ENCODE peak calls at places on chromosomes 3 and 15, in four cellular contexts. V is cardiac muscle cell, Q is AG09319, R is thoracic aorta. Z is an unnamed sample.

GRCh38 chr3:174198199-174198598 is 660.9 kb upstream of the NAALADL2 start:
- DNase-seq in V (peak; percentile 6), Q (no peak), R (no peak), Z (no peak)

GRCh38 chr15:55789066-55789660 is 46.2 kb upstream of the PRTG start:
- DNase-seq in V (no peak), Q (no peak), R (no peak), Z (no peak)

GRCh38 chr3:120561251-120562045 is 34.7 kb upstream of the NDUFB4 start:
- DNase-seq in V (peak; percentile 83), Q (peak; percentile 31), R (no peak), Z (peak; percentile 63)

GRCh38 chr3:176872771-176873209 is 324.5 kb downstream of the TBL1XR1 start:
- DNase-seq in V (peak; percentile 72), Q (peak; percentile 12), R (no peak), Z (no peak)

GRCh38 chr3:29887450-29887849 is 606.6 kb downstream of the RBMS3 start:
- DNase-seq in V (no peak), Q (no peak), R (no peak), Z (no peak)

GRCh38 chr15:69475769-69476358 is 23.2 kb downstream of the RPLP1 start:
- DNase-seq in V (peak; percentile 82), Q (peak; percentile 35), R (peak; percentile 25), Z (peak; percentile 73)

GRCh38 chr15:45603881-45604280 is 16.7 kb downstream of the BLOC1S6 start:
- DNase-seq in V (no peak), Q (no peak), R (no peak), Z (no peak)

GRCh38 chr15:62658498-62658897 is 384.0 kb upstream of the TPM1 start:
- DNase-seq in V (no peak), Q (no peak), R (no peak), Z (no peak)

GRCh38 chr3:5520237-5520636 is 332.7 kb downstream of the EDEM1 start:
- DNase-seq in V (no peak), Q (no peak), R (no peak), Z (no peak)

GRCh38 chr3:169118666-169119370 is 544.7 kb downstream of the MECOM start:
- DNase-seq in V (no peak), Q (no peak), R (no peak), Z (no peak)

GRCh38 chr3:63656791-63657190 is 4.3 kb downstream of the SNTN start:
- DNase-seq in V (no peak), Q (no peak), R (no peak), Z (no peak)

GRCh38 chr15:77074350-77074749 is 3.4 kb upstream of the TSPAN3 start:
- DNase-seq in V (no peak), Q (no peak), R (no peak), Z (no peak)

GRCh38 chr3:125231895-125232294 is 19.3 kb upstream of the SLC12A8 start:
- DNase-seq in V (peak; percentile 82), Q (no peak), R (no peak), Z (no peak)

GRCh38 chr3:194137314-194138097 is 1.6 kb downstream of the HES1 start:
- DNase-seq in V (peak; percentile 65), Q (no peak), R (peak; percentile 41), Z (no peak)

GRCh38 chr3:194136519-194137313 is 768 bp downstream of the HES1 start:
- DNase-seq in V (peak; percentile 91), Q (no peak), R (peak; percentile 5), Z (no peak)

GRCh38 chr3:194134757-194135515 is 1.0 kb upstream of the HES1 start:
- DNase-seq in V (peak; percentile 99), Q (peak; percentile 82), R (peak; percentile 76), Z (peak; percentile 66)

GRCh38 chr3:194135516-194135805 is 487 bp upstream of the HES1 start:
- DNase-seq in V (no peak), Q (no peak), R (no peak), Z (no peak)

GRCh38 chr3:194135806-194136518 is at the start of gene HES1:
- DNase-seq in V (peak; percentile 98), Q (peak; percentile 94), R (peak; percentile 74), Z (peak; percentile 63)
- TF ChIP-seq CTCF in V (no peak), Q (no peak), R (no peak), Z (no peak)

DNA sequence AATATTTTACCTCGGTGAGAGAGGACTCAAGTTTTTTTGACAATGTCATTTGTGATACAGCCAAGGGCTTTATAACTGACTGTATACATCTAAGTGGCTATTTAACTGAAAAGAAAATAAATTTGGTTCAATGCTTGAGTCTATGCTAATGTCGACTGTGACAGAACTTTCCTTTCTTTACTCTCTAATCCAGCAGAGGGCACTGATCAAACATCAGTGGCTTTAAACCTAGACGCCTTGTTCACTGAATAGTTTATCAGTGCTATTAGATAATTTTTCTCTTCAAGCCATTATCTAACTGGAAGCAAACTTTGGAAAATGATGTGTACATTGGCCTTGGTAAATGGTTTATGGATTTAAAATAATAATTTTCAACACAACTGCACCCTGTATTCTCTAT is 285.1 kb downstream of the CHL1 start:
- DNase-seq in V (peak; percentile 17), Q (no peak), R (no peak), Z (no peak)
- TF ChIP-seq CTCF in V (peak; percentile 25), Q (no peak), R (no peak), Z (no peak)

GRCh38 chr3:185071401-185071800 is 81.5 kb downstream of the C3orf70 start:
- DNase-seq in V (no peak), Q (no peak), R (no peak), Z (no peak)
- TF ChIP-seq CTCF in V (no peak), Q (no peak), R (no peak), Z (no peak)

GRCh38 chr15:40441736-40442531 is 1.2 kb downstream of the BAHD1 start:
- DNase-seq in V (no peak), Q (no peak), R (no peak), Z (no peak)
- TF ChIP-seq CTCF in V (no peak), Q (no peak), R (no peak), Z (no peak)

GRCh38 chr3:185270262-185270955 is 16.6 kb upstream of the EHHADH start:
- DNase-seq in V (peak; percentile 45), Q (no peak), R (no peak), Z (no peak)
- TF ChIP-seq CTCF in V (peak; percentile 64), Q (peak; percentile 39), R (no peak), Z (no peak)

DNA sequence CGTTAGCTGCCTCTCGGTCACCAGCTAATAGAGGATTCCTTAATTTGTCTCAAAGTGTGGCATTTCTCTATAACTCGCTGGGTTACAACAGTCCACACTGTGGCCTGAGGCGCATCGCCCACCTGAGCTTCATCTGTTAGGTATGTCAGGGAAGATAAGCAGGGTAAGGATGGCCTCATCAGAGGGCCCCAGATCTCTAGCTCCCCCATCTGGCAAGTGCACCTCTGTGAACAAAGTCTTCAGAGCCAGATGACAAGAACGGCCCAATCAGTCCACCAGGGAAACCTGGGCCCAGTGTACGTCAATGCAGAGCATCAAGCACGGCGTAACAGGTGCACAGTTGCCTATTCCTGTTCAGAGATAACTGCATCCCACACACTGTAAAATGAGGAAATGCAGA is 23.2 kb downstream of the FRG2C start:
- DNase-seq in V (no peak), Q (no peak), R (no peak), Z (no peak)
- TF ChIP-seq CTCF in V (no peak), Q (no peak), R (no peak), Z (no peak)

DNA sequence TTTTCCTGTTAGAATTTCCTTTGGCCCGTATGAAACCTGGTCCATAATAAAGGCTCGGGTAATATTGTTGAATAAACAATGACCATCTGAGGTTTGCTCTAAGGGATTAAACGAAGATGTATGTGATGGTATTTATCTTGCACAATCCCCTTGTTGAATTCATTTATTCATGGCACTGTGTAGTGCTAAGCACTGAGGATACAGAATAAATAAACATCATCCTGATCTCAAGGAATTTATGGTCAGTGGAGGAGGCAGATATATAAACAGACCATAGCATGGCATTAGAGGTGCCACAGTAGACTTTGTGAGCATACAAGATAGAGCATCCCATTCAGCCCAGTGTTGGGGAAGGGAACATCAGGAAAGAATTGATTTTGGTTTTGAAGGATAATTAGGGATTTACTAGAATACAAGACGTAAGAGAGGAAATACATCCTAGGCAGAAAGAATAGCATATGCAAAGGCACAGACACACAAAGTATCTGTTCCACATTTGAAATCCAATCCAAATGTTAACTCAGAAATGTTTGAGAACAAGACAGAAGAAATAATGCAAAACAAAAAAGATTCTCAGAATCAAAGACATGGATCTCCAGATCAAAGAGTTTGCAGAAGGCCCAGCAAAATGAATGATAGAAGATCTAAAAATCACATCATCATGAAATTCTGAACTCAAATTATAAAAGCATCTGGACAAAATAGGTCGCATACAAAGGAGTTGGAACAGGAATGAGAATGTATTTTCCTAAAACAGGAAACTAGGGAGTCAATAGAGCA is 5.4 kb upstream of the IGF2BP2 start:
- DNase-seq in V (no peak), Q (no peak), R (no peak), Z (no peak)
- TF ChIP-seq CTCF in V (no peak), Q (no peak), R (no peak), Z (no peak)

Z was measured in omental fat pad.